ENCODE peak calls at places on chromosomes 11 and 22, in seven cellular contexts. T is astrocyte, Q is fibroblast of lung, A is MM.1S, S is GM23338, M is A549, F is mammary epithelial cell. B is an unnamed sample. For H3K4me1, the result is how much of the 10 kb centered on the place peaks cover.

GRCh38 chr22:21045585-21046294 is at the start of gene LRRC74B:
- DNase-seq in A (peak), M (peak), T (peak), S (peak), Q (peak), F (peak), B (peak)

GRCh38 chr11:15157181-15157580 is 42.5 kb downstream of the INSC start:
- DNase-seq in A (no peak), M (no peak), Q (peak), T (peak), S (no peak), F (peak), B (peak)

GRCh38 chr22:24706050-24706449 is 68.5 kb downstream of the PIWIL3 start:
- DNase-seq in T (no peak), M (no peak), Q (no peak), S (peak), F (no peak), A (no peak), B (peak)

GRCh38 chr22:22681221-22681739 is 36.9 kb downstream of the GGTLC2 start:
- DNase-seq in Q (peak), M (no peak), A (no peak), F (no peak), T (no peak), S (no peak), B (no peak)

GRCh38 chr22:23282089-23282501 is 101.8 kb downstream of the BCR start:
- DNase-seq in S (no peak), T (peak), Q (peak), F (peak), A (no peak), M (peak), B (peak)

GRCh38 chr11:77188912-77189491 is 61.0 kb downstream of the MYO7A start:
- DNase-seq in T (no peak), Q (no peak), A (no peak), M (no peak), F (no peak), S (peak), B (no peak)

GRCh38 chr11:64129403-64129802 is 36.5 kb downstream of the MACROD1 start:
- DNase-seq in A (no peak), S (no peak), T (no peak), Q (no peak), F (no peak), M (no peak), B (peak)

GRCh38 chr11:65426839-65427690 is 4.5 kb downstream of the NEAT1 start:
- DNase-seq in S (peak), Q (peak), T (peak), F (no peak), M (no peak), A (peak), B (no peak)

GRCh38 chr11:34366522-34366921 is 8.7 kb upstream of the ABTB2 start:
- DNase-seq in M (no peak), T (no peak), F (no peak), S (peak), Q (no peak), A (peak), B (no peak)

GRCh38 chr11:23206736-23207336 is 346.6 kb upstream of the CCDC179 start:
- DNase-seq in A (no peak), T (peak), F (peak), S (no peak), Q (peak), M (no peak), B (no peak)

GRCh38 chr11:134001101-134001500 is 44.3 kb upstream of the IGSF9B start:
- DNase-seq in M (no peak), F (no peak), T (no peak), Q (no peak), S (no peak), A (no peak), B (no peak)

GRCh38 chr11:132631956-132632355 is 900.3 kb downstream of the OPCML start:
- DNase-seq in A (no peak), F (peak), T (no peak), S (no peak), Q (no peak), M (no peak), B (no peak)

GRCh38 chr11:82864268-82864667 is 36.0 kb downstream of the PRCP start:
- DNase-seq in A (peak), F (peak), Q (peak), S (peak), M (peak), T (peak), B (peak)

GRCh38 chr22:44884968-44885805 is 124.6 kb downstream of the PHF21B start:
- DNase-seq in S (no peak), T (no peak), F (no peak), M (no peak), Q (no peak), A (no peak), B (no peak)

GRCh38 chr11:87422566-87422965 is 384.8 kb downstream of the TMEM135 start:
- DNase-seq in T (no peak), S (no peak), Q (peak), F (peak), M (no peak), A (no peak), B (peak)

GRCh38 chr11:68164437-68164836 is 43.2 kb upstream of the CHKA start:
- DNase-seq in F (peak), M (no peak), S (no peak), T (peak), A (no peak), Q (peak), B (no peak)

GRCh38 chr11:113384551-113384950 is 3.0 kb upstream of the ANKK1 start:
- DNase-seq in T (peak), M (no peak), Q (peak), A (no peak), S (no peak), F (peak), B (peak)

GRCh38 chr11:123509737-123510578 is 79.9 kb downstream of the GRAMD1B start:
- DNase-seq in Q (peak), T (peak), S (peak), F (no peak), M (no peak), A (no peak), B (peak)

GRCh38 chr11:30546334-30546733 is 39.8 kb downstream of the MPPED2 start:
- DNase-seq in M (no peak), F (no peak), A (no peak), T (no peak), S (peak), Q (no peak), B (peak)

GRCh38 chr22:27473533-27473932 is 328.0 kb downstream of the MN1 start:
- DNase-seq in A (no peak), F (peak), M (no peak), T (no peak), S (no peak), Q (no peak), B (no peak)

GRCh38 chr11:2929880-2930704 is 872 bp upstream of the PHLDA2 start:
- DNase-seq in Q (peak), S (peak), T (no peak), F (peak), A (peak), M (peak), B (peak)

GRCh38 chr11:75311858-75312288 is 39.6 kb downstream of the ARRB1 start:
- DNase-seq in M (no peak), Q (peak), S (no peak), A (no peak), F (no peak), T (no peak), B (peak)

GRCh38 chr11:24820541-24820940 is 323.7 kb downstream of the LUZP2 start:
- DNase-seq in F (no peak), A (no peak), T (no peak), M (no peak), S (no peak), Q (no peak), B (no peak)

DNA sequence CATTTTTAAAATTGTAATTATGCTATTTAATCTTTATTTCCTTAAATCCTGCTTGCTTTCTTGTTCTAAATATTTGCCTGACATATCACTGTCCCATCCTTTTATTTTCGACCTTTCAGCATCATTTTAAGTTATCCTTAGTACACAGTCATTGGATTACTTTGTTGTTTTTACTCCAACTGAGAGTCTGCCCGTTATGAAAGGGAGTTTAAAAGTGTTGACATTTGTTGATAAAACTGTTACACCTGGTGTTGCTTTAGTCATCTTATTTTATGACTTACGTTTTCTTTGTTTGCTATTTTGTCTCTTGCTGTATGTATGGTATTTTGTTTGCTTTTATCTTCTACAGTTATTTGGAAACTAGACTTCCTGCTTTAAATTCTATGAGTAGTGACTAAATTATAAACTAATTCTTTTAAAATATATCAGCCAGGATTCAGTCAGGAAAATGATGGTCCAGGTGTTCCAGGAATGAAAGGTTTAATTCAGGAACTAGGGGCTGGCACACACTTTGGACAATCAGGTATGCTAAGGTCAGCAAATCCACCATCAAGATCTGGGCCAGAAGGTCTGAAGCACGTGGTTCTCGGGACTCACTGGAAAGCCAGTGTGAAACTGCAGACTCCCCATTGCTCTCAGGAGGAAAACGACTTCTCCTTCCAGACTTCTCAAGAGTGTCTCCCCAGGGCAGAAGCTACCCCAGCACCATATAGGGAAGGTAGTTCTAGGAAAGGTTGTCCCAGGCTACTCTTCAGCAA is 86.0 kb downstream of the RASSF10 start:
- DNase-seq in T (no peak), F (no peak), Q (no peak), S (no peak), A (no peak), M (no peak), B (no peak)
- H3K4me2 ChIP-seq in T (no peak), F (no peak), Q (no peak), S (no peak), A (no peak), M (peak), B (no peak)

DNA sequence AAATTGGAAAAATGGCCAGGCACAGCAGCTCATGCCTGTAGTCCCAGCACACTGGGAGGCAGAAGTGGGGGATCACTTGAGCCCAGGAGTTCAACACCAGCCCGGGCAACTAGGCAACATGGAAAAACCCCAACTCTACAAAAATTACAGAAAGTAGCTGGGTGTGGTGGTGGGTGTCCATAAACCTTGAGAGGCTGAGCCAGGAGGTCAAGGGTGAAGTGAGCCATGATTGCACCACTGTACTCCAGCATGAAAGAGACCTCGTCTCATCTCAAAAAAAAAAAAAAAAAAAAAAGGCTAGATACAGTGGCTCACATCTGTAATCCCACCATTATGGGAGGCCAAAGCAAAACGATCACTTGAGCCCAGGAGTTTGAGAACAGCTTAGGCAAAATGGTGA is 22.2 kb downstream of the DDX6 start:
- DNase-seq in Q (no peak), M (no peak), A (no peak), S (no peak), F (no peak), T (no peak), B (no peak)
- H3K4me1 ChIP-seq in Q (under half), M (under half), A (under half), S (under half), F (under half), T (under half), B (under half)

DNA sequence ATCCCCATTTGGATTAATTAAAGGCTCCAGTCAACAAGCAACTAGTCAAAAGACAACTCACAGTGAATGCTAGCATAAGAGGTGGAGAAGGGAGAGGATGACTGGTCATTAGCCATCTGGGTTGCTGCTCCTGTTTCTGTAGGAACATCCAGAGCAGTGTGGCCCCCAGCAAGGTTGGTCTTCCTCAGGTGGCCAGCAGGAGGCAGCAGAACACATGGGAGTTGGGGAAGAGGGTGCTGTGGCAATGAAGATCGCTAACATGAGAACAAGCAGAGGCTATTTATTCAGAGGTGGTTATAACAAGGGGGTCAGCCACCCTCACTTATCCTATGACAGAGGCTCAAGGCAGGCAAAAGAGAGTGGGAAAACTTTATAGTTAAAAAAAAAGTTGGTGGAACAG is 21.3 kb downstream of the IZUMO1R start:
- DNase-seq in A (peak), Q (no peak), F (peak), S (peak), T (no peak), M (peak), B (no peak)
- TF ChIP-seq CTCF in A (peak), Q (peak), F (peak), S (peak), T (no peak), M (peak), B (peak)

GRCh38 chr11:79044211-79044610 is 396.6 kb downstream of the TENM4 start:
- DNase-seq in M (no peak), T (no peak), S (no peak), Q (no peak), A (no peak), F (no peak), B (no peak)
- H3K4me2 ChIP-seq in M (no peak), T (no peak), S (no peak), Q (no peak), A (no peak), F (no peak), B (no peak)

DNA sequence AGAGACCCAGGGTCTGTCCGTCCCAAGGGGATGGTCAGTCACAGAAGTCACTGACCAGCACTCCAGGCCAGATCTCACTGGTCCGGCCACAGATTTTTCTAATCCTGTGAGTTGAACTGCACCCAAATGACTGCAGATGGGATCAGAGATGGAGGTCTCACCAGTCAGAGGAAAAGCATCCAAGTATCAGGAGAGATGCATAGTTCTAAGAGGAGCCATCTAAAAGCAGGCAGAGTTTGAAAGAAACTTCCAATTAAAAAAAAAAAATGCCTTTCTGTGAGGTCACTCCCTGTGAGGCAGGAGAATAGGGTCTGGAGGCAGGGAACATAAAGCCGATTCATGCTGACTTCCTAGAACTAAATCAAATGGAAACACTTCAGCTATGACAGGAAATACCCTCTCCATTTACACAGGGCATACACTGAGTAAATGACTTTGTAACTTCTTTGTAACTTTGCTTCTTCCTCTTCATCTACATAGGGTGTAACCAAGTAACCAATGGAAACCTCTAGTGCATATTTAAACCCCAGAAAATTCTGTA is 144.4 kb downstream of the CCDC34 start:
- DNase-seq in Q (peak), A (no peak), F (no peak), T (peak), M (no peak), S (no peak), B (peak)
- H3K4me1 ChIP-seq in Q (under half), A (under half), F (under half), T (under half), M (under half), S (under half), B (under half)

GRCh38 chr11:61828629-61829407 is 718 bp downstream of the FADS2 start:
- DNase-seq in T (peak), M (peak), F (peak), S (peak), Q (peak), A (no peak), B (peak)
- TF ChIP-seq CTCF in T (peak), M (peak), F (peak), S (peak), Q (peak), A (peak), B (peak)